ENCODE peak calls at places on chromosomes 2 and 18, in eight cellular contexts. T is stomach; J is tibial artery; P is CD8-positive, alpha-beta T cell; U is H9; C is cardiac muscle cell; R is GM12878; Z is neural progenitor cell. L is an unnamed sample. For H3K4me1, the result is how much of the 10 kb centered on the place peaks cover.

GRCh38 chr2:46187112-46187618 is 110.0 kb upstream of the EPAS1 start:
- DNase-seq in T (peak), J (peak), P (no peak), U (no peak), C (no peak), R (peak), Z (no peak), L (no peak)

GRCh38 chr2:112794131-112794733 is 9.9 kb upstream of the IL1A start:
- DNase-seq in T (peak), J (peak), P (no peak), U (no peak), C (no peak), R (no peak), Z (no peak), L (peak)

GRCh38 chr2:55148269-55148668 is 83.8 kb downstream of the CLHC1 start:
- DNase-seq in T (no peak), J (no peak), P (no peak), U (no peak), C (no peak), R (no peak), Z (no peak), L (no peak)

GRCh38 chr2:148812306-148812705 is 62.7 kb upstream of the KIF5C start:
- DNase-seq in T (no peak), J (no peak), P (no peak), U (no peak), C (no peak), R (no peak), Z (no peak), L (no peak)

GRCh38 chr2:7418343-7418742 is 501.1 kb downstream of the RNF144A start:
- DNase-seq in T (no peak), J (peak), P (no peak), U (no peak), C (no peak), R (no peak), Z (peak), L (no peak)

GRCh38 chr2:127398239-127398590 is 10.4 kb upstream of the MAP3K2 start:
- DNase-seq in T (peak), J (peak), P (peak), U (peak), C (no peak), R (no peak), Z (no peak), L (peak)

GRCh38 chr2:25977768-25978167 is 4.5 kb downstream of the KIF3C start:
- DNase-seq in T (no peak), J (no peak), P (no peak), U (no peak), C (no peak), R (no peak), Z (no peak), L (no peak)

GRCh38 chr2:226609361-226609760 is 190.3 kb downstream of the IRS1 start:
- DNase-seq in T (no peak), J (no peak), P (no peak), U (no peak), C (no peak), R (no peak), Z (no peak), L (no peak)

GRCh38 chr2:9234680-9235387 is 28.2 kb downstream of the ASAP2 start:
- DNase-seq in T (peak), J (no peak), P (no peak), U (no peak), C (no peak), R (no peak), Z (no peak), L (no peak)

GRCh38 chr2:23423873-23424680 is 39.1 kb downstream of the KLHL29 start:
- DNase-seq in T (no peak), J (no peak), P (no peak), U (peak), C (no peak), R (no peak), Z (no peak), L (no peak)

GRCh38 chr2:176729706-176730569 is 460.7 kb downstream of the MTX2 start:
- DNase-seq in T (no peak), J (peak), P (no peak), U (no peak), C (no peak), R (no peak), Z (no peak), L (no peak)

GRCh38 chr18:31101148-31102019 is 837 bp downstream of the DSC2 start:
- DNase-seq in T (peak), J (peak), P (no peak), U (peak), C (peak), R (no peak), Z (peak), L (peak)

GRCh38 chr18:24530630-24531111 is 70.2 kb downstream of the HRH4 start:
- DNase-seq in T (no peak), J (no peak), P (no peak), U (no peak), C (no peak), R (no peak), Z (no peak), L (no peak)

GRCh38 chr2:193837368-193837767 is 1642.6 kb upstream of the TMEFF2 start:
- DNase-seq in T (no peak), J (no peak), P (no peak), U (no peak), C (no peak), R (no peak), Z (no peak), L (no peak)

GRCh38 chr2:235244497-235245215 is 249.2 kb upstream of the AGAP1 start:
- DNase-seq in T (no peak), J (no peak), P (no peak), U (no peak), C (no peak), R (no peak), Z (no peak), L (no peak)

GRCh38 chr2:102839668-102840388 is 78.0 kb downstream of the TMEM182 start:
- DNase-seq in T (no peak), J (no peak), P (peak), U (peak), C (peak), R (peak), Z (peak), L (no peak)

GRCh38 chr2:98842136-98842535 is 93.9 kb downstream of the CRACDL start:
- DNase-seq in T (no peak), J (no peak), P (no peak), U (no peak), C (no peak), R (no peak), Z (no peak), L (no peak)

GRCh38 chr2:160246356-160246755 is 46.3 kb upstream of the ITGB6 start:
- DNase-seq in T (no peak), J (no peak), P (no peak), U (no peak), C (no peak), R (no peak), Z (no peak), L (no peak)

GRCh38 chr2:121617042-121617599 is 32.1 kb downstream of the CLASP1 start:
- DNase-seq in T (no peak), J (no peak), P (no peak), U (no peak), C (peak), R (no peak), Z (peak), L (no peak)

GRCh38 chr2:157460384-157460837 is 16.5 kb upstream of the CYTIP start:
- DNase-seq in T (no peak), J (no peak), P (no peak), U (no peak), C (no peak), R (no peak), Z (no peak), L (no peak)

GRCh38 chr2:12587729-12588522 is 128.8 kb upstream of the TRIB2 start:
- DNase-seq in T (no peak), J (peak), P (no peak), U (no peak), C (no peak), R (peak), Z (no peak), L (no peak)

GRCh38 chr2:217652761-217653160 is 350.0 kb downstream of the TNS1 start:
- DNase-seq in T (no peak), J (no peak), P (no peak), U (no peak), C (no peak), R (no peak), Z (no peak), L (no peak)

GRCh38 chr18:13558132-13558531 is 168.2 kb downstream of the FAM210A start:
- DNase-seq in T (no peak), J (no peak), P (peak), U (peak), C (peak), R (no peak), Z (peak), L (peak)

GRCh38 chr2:231689509-231689893 is 18.8 kb upstream of the PTMA start:
- DNase-seq in T (no peak), J (no peak), P (no peak), U (no peak), C (no peak), R (no peak), Z (no peak), L (no peak)

GRCh38 chr2:109382236-109382930 is 231.4 kb downstream of the SEPTIN10 start:
- DNase-seq in T (peak), J (peak), P (no peak), U (peak), C (no peak), R (no peak), Z (no peak), L (no peak)

GRCh38 chr2:42754776-42755140 is 9.2 kb downstream of the OXER1 start:
- DNase-seq in T (no peak), J (no peak), P (no peak), U (no peak), C (no peak), R (no peak), Z (no peak), L (no peak)

GRCh38 chr18:2050016-2050415 is 521.3 kb downstream of the METTL4 start:
- DNase-seq in T (no peak), J (no peak), P (no peak), U (no peak), C (no peak), R (no peak), Z (no peak), L (no peak)

GRCh38 chr2:168119519-168120141 is 127.8 kb downstream of the STK39 start:
- DNase-seq in T (no peak), J (no peak), P (no peak), U (no peak), C (peak), R (no peak), Z (peak), L (no peak)

GRCh38 chr2:9983413-9984216 is 32.1 kb downstream of the GRHL1 start:
- DNase-seq in T (no peak), J (no peak), P (no peak), U (no peak), C (no peak), R (no peak), Z (no peak), L (no peak)

GRCh38 chr2:217160978-217161973 is 301.4 kb upstream of the TNP1 start:
- DNase-seq in T (no peak), J (no peak), P (no peak), U (no peak), C (no peak), R (no peak), Z (no peak), L (no peak)

GRCh38 chr2:4381773-4382172 is 678.4 kb downstream of the DCDC2C start:
- DNase-seq in T (no peak), J (no peak), P (no peak), U (no peak), C (no peak), R (no peak), Z (peak), L (no peak)

GRCh38 chr2:129698593-129698992 is 280.9 kb upstream of the RAB6C start:
- DNase-seq in T (no peak), J (no peak), P (no peak), U (no peak), C (no peak), R (no peak), Z (no peak), L (no peak)

GRCh38 chr2:226399006-226399405 is 400.6 kb downstream of the IRS1 start:
- DNase-seq in T (no peak), J (no peak), P (no peak), U (no peak), C (no peak), R (no peak), Z (no peak), L (no peak)

GRCh38 chr2:241857041-241857541 is 1.6 kb downstream of the PDCD1 start:
- DNase-seq in T (no peak), J (peak), P (no peak), U (no peak), C (no peak), R (no peak), Z (no peak), L (peak)

GRCh38 chr2:187407407-187408084 is 40.5 kb downstream of the CALCRL start:
- DNase-seq in T (no peak), J (no peak), P (no peak), U (no peak), C (no peak), R (no peak), Z (no peak), L (no peak)

GRCh38 chr2:2649109-2650072 is 318.3 kb upstream of the MYT1L start:
- DNase-seq in T (no peak), J (no peak), P (no peak), U (no peak), C (no peak), R (no peak), Z (no peak), L (no peak)

GRCh38 chr2:102001767-102002142 is 10.0 kb downstream of the IL1R2 start:
- DNase-seq in T (no peak), J (no peak), P (no peak), U (no peak), C (no peak), R (no peak), Z (no peak), L (no peak)

GRCh38 chr2:238026953-238027505 is 33.8 kb upstream of the SCLY start:
- DNase-seq in T (no peak), J (no peak), P (no peak), U (no peak), C (no peak), R (no peak), Z (no peak), L (no peak)

GRCh38 chr2:43877782-43878464 is 39.2 kb downstream of the ABCG8 start:
- DNase-seq in T (peak), J (peak), P (peak), U (peak), C (peak), R (peak), Z (peak), L (peak)

GRCh38 chr2:104321141-104321799 is 532.6 kb upstream of the POU3F3 start:
- DNase-seq in T (no peak), J (no peak), P (no peak), U (no peak), C (no peak), R (no peak), Z (peak), L (no peak)

GRCh38 chr2:61535449-61535848 is 2.7 kb downstream of the XPO1 start:
- DNase-seq in T (no peak), J (no peak), P (no peak), U (no peak), C (no peak), R (no peak), Z (no peak), L (no peak)
- H3K4me1 ChIP-seq in T (half or more), J (under half), P (under half), U (under half), C (under half), R (under half), Z (under half), L (under half)

DNA sequence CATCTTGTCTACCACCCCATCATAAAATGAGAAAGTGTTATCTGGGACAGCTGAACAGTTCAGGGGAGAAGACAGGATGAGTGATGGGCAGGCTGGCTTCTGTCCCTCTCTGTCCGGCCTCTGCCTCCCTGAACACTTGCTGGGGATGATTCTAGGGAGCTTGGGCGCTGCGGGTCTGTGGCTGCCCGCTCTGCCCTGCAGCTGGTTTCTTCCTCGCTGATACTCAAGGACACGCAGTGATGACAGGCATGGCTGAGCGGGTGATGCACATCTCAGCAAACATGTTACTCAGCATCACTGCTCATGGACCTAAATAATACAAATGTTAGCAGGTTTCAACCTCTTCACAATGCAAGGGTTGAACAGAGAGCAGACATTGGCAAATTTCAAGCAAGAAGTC is 161.1 kb downstream of the TMEM18 start:
- DNase-seq in T (no peak), J (no peak), P (no peak), U (no peak), C (no peak), R (no peak), Z (no peak), L (no peak)
- TF ChIP-seq CTCF in T (no peak), J (no peak), P (no peak), U (no peak), C (no peak), R (no peak), Z (no peak), L (no peak)

GRCh38 chr2:200380139-200380561 is 73.7 kb downstream of the SPATS2L start:
- DNase-seq in T (no peak), J (no peak), P (no peak), U (no peak), C (peak), R (no peak), Z (peak), L (no peak)

GRCh38 chr2:200380833-200381542 is 74.5 kb downstream of the SPATS2L start:
- DNase-seq in T (no peak), J (no peak), P (no peak), U (no peak), C (no peak), R (no peak), Z (no peak), L (no peak)

GRCh38 chr2:200377774-200378336 is 71.4 kb downstream of the SPATS2L start:
- DNase-seq in T (peak), J (no peak), P (no peak), U (no peak), C (no peak), R (no peak), Z (no peak), L (no peak)

GRCh38 chr2:200378652-200379290 is 72.3 kb downstream of the SPATS2L start:
- DNase-seq in T (no peak), J (no peak), P (no peak), U (no peak), C (no peak), R (no peak), Z (peak), L (no peak)

DNA sequence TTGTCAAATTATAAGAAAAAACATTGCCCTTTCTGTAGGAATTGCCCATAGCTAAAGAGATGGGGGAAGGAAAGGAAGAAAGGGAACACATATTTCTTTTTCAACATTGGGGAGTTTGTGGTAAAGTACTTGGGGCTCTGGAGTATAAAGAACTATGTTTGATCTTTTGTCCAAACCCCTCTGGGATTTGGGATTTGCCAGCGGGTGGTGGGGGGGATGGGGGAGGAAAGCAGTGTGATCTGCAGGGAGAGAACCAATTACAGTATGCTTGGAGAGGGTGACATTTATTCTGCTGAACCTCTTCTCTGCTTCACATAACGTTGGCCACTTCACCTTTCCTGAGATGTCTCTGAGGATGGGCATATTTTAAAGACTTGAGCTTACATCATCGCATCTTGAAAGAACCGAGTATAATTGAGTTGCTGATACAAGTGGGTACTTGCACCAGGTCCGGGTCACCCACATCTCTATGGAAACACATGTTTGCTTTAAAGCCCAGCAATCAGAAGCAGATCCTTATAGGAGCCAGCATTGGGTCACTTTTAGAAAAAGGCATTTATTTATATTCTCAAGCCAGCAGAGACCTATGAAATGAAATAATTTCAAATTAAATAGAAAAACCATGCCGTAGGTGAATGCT is 73.1 kb downstream of the SPATS2L start:
- DNase-seq in T (no peak), J (no peak), P (no peak), U (no peak), C (no peak), R (no peak), Z (peak), L (no peak)
- H3K4me1 ChIP-seq in T (half or more), J (under half), P (under half), U (under half), C (under half), R (under half), Z (half or more), L (half or more)

DNA sequence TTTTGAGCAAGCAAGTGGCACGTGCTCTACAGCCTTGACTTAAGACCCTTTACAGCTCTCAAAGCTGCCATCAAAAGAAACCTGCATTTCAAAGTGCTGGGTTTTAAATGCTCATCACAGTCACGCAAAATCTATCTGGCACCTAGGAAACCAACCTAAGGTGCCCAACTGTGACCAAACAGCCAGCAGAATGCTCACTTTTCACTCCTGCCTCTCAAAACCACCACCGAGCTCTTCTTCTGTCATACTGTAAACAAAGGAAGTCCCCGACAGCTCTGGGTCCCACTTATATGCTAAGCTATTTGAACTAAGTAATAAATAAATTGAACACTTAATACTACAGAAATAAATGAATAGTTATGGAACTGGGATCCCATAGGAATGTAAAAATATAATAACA is 33.6 kb downstream of the SATB2 start:
- DNase-seq in T (no peak), J (no peak), P (no peak), U (no peak), C (no peak), R (no peak), Z (no peak), L (no peak)
- TF ChIP-seq CTCF in T (no peak), J (no peak), P (no peak), U (no peak), C (no peak), R (no peak), Z (no peak), L (no peak)

DNA sequence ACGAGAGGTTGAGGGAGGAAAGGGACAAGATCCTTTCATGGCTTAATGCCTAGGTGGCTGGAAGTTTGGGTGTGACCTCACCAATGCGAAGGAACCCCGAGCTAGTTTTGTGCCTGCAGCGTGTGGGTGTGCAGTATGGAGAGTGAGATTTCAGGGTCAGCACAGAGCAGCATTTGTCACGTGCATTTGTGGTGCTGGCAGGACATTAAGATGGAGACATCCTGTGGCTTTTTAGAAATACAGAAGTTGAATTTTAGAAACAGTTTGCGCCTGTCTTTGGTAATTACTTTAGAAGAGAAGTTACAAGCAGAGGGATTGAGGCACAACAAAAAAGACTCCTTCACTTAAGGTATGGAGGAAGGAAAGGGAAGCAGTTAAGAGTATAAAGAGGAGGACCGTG is 258.2 kb upstream of the THUMPD2 start:
- DNase-seq in T (no peak), J (peak), P (no peak), U (no peak), C (no peak), R (no peak), Z (no peak), L (peak)
- H3K4me1 ChIP-seq in T (under half), J (under half), P (under half), U (under half), C (under half), R (under half), Z (under half), L (under half)

DNA sequence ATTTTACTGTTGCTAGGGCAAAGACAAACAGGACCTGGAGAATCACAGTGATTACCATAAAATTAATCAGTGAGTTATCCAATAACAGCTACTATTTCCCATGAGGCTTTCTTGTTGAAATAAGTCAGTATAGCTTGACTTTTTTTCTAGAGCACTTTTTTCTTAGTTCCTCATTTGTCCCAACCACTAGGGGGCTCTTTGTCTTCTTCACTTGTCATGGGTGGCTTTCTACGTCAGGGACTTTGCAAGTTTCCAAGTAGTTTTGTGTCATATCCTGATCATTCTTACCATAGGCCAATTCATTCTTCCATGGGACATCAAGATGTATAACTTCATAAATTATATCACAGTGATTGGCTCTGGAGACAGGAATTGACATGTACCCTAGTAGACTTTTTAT is 1019.6 kb upstream of the PIK3C3 start:
- DNase-seq in T (no peak), J (no peak), P (no peak), U (no peak), C (peak), R (peak), Z (peak), L (no peak)
- TF ChIP-seq CTCF in T (no peak), J (no peak), P (no peak), U (peak), C (peak), R (peak), Z (peak), L (peak)

L was measured in lower lobe of right lung.